ENCODE peak calls at places on chromosomes 12 and 14, in ten cellular contexts. P, M, C, G, D, E, F, U, N and S are unnamed samples.

GRCh38 chr14:95267306-95267705 is 52.4 kb downstream of the CLMN start:
- DNase-seq in P (no peak), M (no peak), C (no peak), G (no peak), D (no peak), E (no peak), F (no peak), U (no peak), N (peak; percentile 21), S (no peak)

GRCh38 chr14:33229269-33229924 is 290.7 kb downstream of the NPAS3 start:
- DNase-seq in P (no peak), M (no peak), C (no peak), G (no peak), D (no peak), E (no peak), F (no peak), U (no peak), N (no peak), S (no peak)

GRCh38 chr14:45838597-45838996 is 585.6 kb upstream of the MIS18BP1 start:
- DNase-seq in P (no peak), M (no peak), C (no peak), G (no peak), D (no peak), E (no peak), F (peak; percentile 15), U (no peak), N (peak; percentile 41), S (peak; percentile 1)

GRCh38 chr12:69385038-69385437 is 25.5 kb downstream of the YEATS4 start:
- DNase-seq in P (no peak), M (no peak), C (no peak), G (no peak), D (no peak), E (no peak), F (no peak), U (no peak), N (no peak), S (no peak)

GRCh38 chr14:22981090-22982012 is 1.0 kb downstream of the AJUBA start:
- DNase-seq in P (peak; percentile 3), M (no peak), C (peak; percentile 65), G (no peak), D (peak; percentile 49), E (no peak), F (no peak), U (peak; percentile 42), N (no peak), S (peak; percentile 57)

GRCh38 chr12:50642035-50642451 is 121.9 kb upstream of the ATF1 start:
- DNase-seq in P (no peak), M (no peak), C (no peak), G (peak; percentile 89), D (no peak), E (no peak), F (no peak), U (no peak), N (no peak), S (no peak)

GRCh38 chr12:9118161-9118560 is 2.4 kb upstream of the A2M start:
- DNase-seq in P (no peak), M (no peak), C (no peak), G (no peak), D (no peak), E (no peak), F (no peak), U (no peak), N (peak; percentile 53), S (no peak)

GRCh38 chr12:72273851-72274284 is 1.7 kb downstream of the TRHDE start:
- DNase-seq in P (no peak), M (no peak), C (peak; percentile 6), G (no peak), D (peak; percentile 8), E (no peak), F (no peak), U (peak; percentile 9), N (no peak), S (no peak)

GRCh38 chr12:41304526-41304925 is 116.4 kb downstream of the PDZRN4 start:
- DNase-seq in P (no peak), M (no peak), C (no peak), G (no peak), D (no peak), E (no peak), F (no peak), U (no peak), N (no peak), S (no peak)

GRCh38 chr12:112837629-112838191 is 46.2 kb downstream of the RPH3A start:
- DNase-seq in P (no peak), M (no peak), C (no peak), G (peak; percentile 29), D (no peak), E (no peak), F (peak; percentile 56), U (no peak), N (no peak), S (no peak)

GRCh38 chr12:96698965-96699364 is 208.1 kb upstream of the NEDD1 start:
- DNase-seq in P (no peak), M (no peak), C (no peak), G (no peak), D (no peak), E (no peak), F (no peak), U (no peak), N (no peak), S (no peak)

GRCh38 chr12:68918960-68919359 is 14.0 kb downstream of the CPM start:
- DNase-seq in P (no peak), M (no peak), C (no peak), G (no peak), D (no peak), E (no peak), F (no peak), U (no peak), N (no peak), S (no peak)

GRCh38 chr14:37565550-37565949 is 29.5 kb downstream of the FOXA1 start:
- DNase-seq in P (no peak), M (no peak), C (no peak), G (no peak), D (no peak), E (no peak), F (no peak), U (no peak), N (no peak), S (peak; percentile 35)

GRCh38 chr14:91438845-91439244 is 21.2 kb upstream of the CCDC88C start:
- DNase-seq in P (no peak), M (no peak), C (no peak), G (no peak), D (no peak), E (no peak), F (no peak), U (no peak), N (no peak), S (no peak)

GRCh38 chr12:24795699-24796385 is 153.1 kb downstream of the BCAT1 start:
- DNase-seq in P (no peak), M (no peak), C (no peak), G (no peak), D (no peak), E (no peak), F (no peak), U (no peak), N (peak; percentile 17), S (no peak)

GRCh38 chr14:67413806-67414769 is 2.1 kb upstream of the PLEK2 start:
- DNase-seq in P (no peak), M (no peak), C (peak; percentile 88), G (peak; percentile 88), D (no peak), E (no peak), F (peak; percentile 91), U (peak; percentile 81), N (no peak), S (no peak)

GRCh38 chr12:106113446-106114083 is 25.2 kb downstream of the NUAK1 start:
- DNase-seq in P (no peak), M (no peak), C (no peak), G (no peak), D (no peak), E (no peak), F (no peak), U (no peak), N (no peak), S (no peak)

GRCh38 chr14:69610859-69611263 is 535 bp upstream of the SUSD6 start:
- DNase-seq in P (no peak), M (no peak), C (peak; percentile 17), G (no peak), D (no peak), E (no peak), F (no peak), U (peak; percentile 24), N (no peak), S (peak; percentile 41)

GRCh38 chr14:69535230-69535848 is 39.3 kb downstream of the CCDC177 start:
- DNase-seq in P (no peak), M (peak; percentile 40), C (peak; percentile 71), G (peak; percentile 50), D (peak; percentile 89), E (no peak), F (peak; percentile 48), U (peak; percentile 86), N (no peak), S (peak; percentile 87)

GRCh38 chr14:95290769-95291440 is 28.8 kb downstream of the CLMN start:
- DNase-seq in P (no peak), M (peak; percentile 75), C (peak; percentile 12), G (no peak), D (peak; percentile 70), E (no peak), F (no peak), U (no peak), N (peak; percentile 19), S (no peak)

GRCh38 chr14:94100847-94101246 is 9.7 kb upstream of the IFI27 start:
- DNase-seq in P (no peak), M (no peak), C (no peak), G (peak; percentile 82), D (no peak), E (no peak), F (no peak), U (peak; percentile 93), N (no peak), S (no peak)

GRCh38 chr14:99273724-99274345 is 1.8 kb upstream of the BCL11B start:
- DNase-seq in P (no peak), M (no peak), C (no peak), G (no peak), D (no peak), E (no peak), F (no peak), U (no peak), N (no peak), S (no peak)

GRCh38 chr12:113190761-113191160 is 5.2 kb downstream of the RITA1 start:
- DNase-seq in P (no peak), M (no peak), C (peak; percentile 78), G (peak; percentile 45), D (peak; percentile 73), E (no peak), F (peak; percentile 53), U (no peak), N (peak; percentile 30), S (peak; percentile 56)

GRCh38 chr12:24778486-24779304 is 170.2 kb downstream of the BCAT1 start:
- DNase-seq in P (no peak), M (no peak), C (no peak), G (peak; percentile 75), D (peak; percentile 34), E (no peak), F (peak; percentile 38), U (peak; percentile 14), N (peak; percentile 66), S (peak; percentile 68)